ENCODE peak calls at places on chromosomes 1 and 21, in four cellular contexts. One of them, this sample, is unnamed.

GRCh38 chr1:22773981-22774471 is 63.4 kb downstream of the EPHB2 start:
- DNase-seq in AG04450: no peak
- DNase-seq in G401: peak
- DNase-seq in brain microvascular endothelial cell: no peak
- DNase-seq in this sample: no peak

GRCh38 chr1:109263597-109264378 is 14.4 kb downstream of the CELSR2 start:
- DNase-seq in G401: peak
- DNase-seq in AG04450: no peak
- DNase-seq in brain microvascular endothelial cell: peak
- DNase-seq in this sample: peak

GRCh38 chr1:94934551-94934950 is 7.6 kb upstream of the CNN3 start:
- DNase-seq in G401: no peak
- DNase-seq in brain microvascular endothelial cell: no peak
- DNase-seq in AG04450: no peak
- DNase-seq in this sample: no peak

GRCh38 chr1:154768456-154769125 is 101.5 kb downstream of the KCNN3 start:
- DNase-seq in G401: no peak
- DNase-seq in AG04450: no peak
- DNase-seq in brain microvascular endothelial cell: peak
- DNase-seq in this sample: peak

GRCh38 chr1:24641646-24642151 is 1.4 kb upstream of the SRRM1 start:
- DNase-seq in brain microvascular endothelial cell: no peak
- DNase-seq in G401: peak
- DNase-seq in AG04450: no peak
- DNase-seq in this sample: peak

GRCh38 chr21:29299046-29299905 is 554 bp downstream of the BACH1 start:
- DNase-seq in brain microvascular endothelial cell: peak
- DNase-seq in G401: peak
- DNase-seq in AG04450: no peak
- DNase-seq in this sample: peak

GRCh38 chr21:25298512-25299491 is 308.5 kb downstream of the MRPL39 start:
- DNase-seq in AG04450: no peak
- DNase-seq in G401: no peak
- DNase-seq in brain microvascular endothelial cell: no peak
- DNase-seq in this sample: no peak

GRCh38 chr1:27603962-27604578 is at the start of gene AHDC1:
- DNase-seq in G401: peak
- DNase-seq in brain microvascular endothelial cell: peak
- DNase-seq in AG04450: peak
- DNase-seq in this sample: peak

GRCh38 chr1:204505674-204506073 is 10.5 kb upstream of the MDM4 start:
- DNase-seq in AG04450: no peak
- DNase-seq in brain microvascular endothelial cell: no peak
- DNase-seq in G401: no peak
- DNase-seq in this sample: no peak

GRCh38 chr1:155277896-155278688 is 829 bp downstream of the HCN3 start:
- DNase-seq in brain microvascular endothelial cell: no peak
- DNase-seq in G401: peak
- DNase-seq in AG04450: no peak
- DNase-seq in this sample: peak

GRCh38 chr1:225651872-225652725 is 824 bp downstream of the ENAH start:
- DNase-seq in G401: peak
- DNase-seq in brain microvascular endothelial cell: no peak
- DNase-seq in AG04450: no peak
- DNase-seq in this sample: no peak

GRCh38 chr1:69055223-69055622 is 512.5 kb upstream of the LRRC7 start:
- DNase-seq in G401: no peak
- DNase-seq in AG04450: no peak
- DNase-seq in brain microvascular endothelial cell: no peak
- DNase-seq in this sample: no peak

GRCh38 chr21:44618504-44618903 is 6.6 kb downstream of the KRTAP10-8 start:
- DNase-seq in AG04450: no peak
- DNase-seq in G401: no peak
- DNase-seq in brain microvascular endothelial cell: peak
- DNase-seq in this sample: no peak

GRCh38 chr1:84698151-84698651 is 7.9 kb upstream of the SSX2IP start:
- DNase-seq in brain microvascular endothelial cell: peak
- DNase-seq in AG04450: peak
- DNase-seq in G401: no peak
- DNase-seq in this sample: no peak

GRCh38 chr1:13523780-13524477 is 10.1 kb upstream of the LRRC38 start:
- DNase-seq in G401: no peak
- DNase-seq in AG04450: no peak
- DNase-seq in brain microvascular endothelial cell: no peak
- DNase-seq in this sample: no peak

GRCh38 chr21:39336457-39337008 is 12.4 kb downstream of the HMGN1 start:
- DNase-seq in G401: no peak
- DNase-seq in brain microvascular endothelial cell: no peak
- DNase-seq in AG04450: no peak
- DNase-seq in this sample: peak

GRCh38 chr1:23466423-23466989 is 17.5 kb downstream of the ASAP3 start:
- DNase-seq in brain microvascular endothelial cell: no peak
- DNase-seq in G401: no peak
- DNase-seq in AG04450: no peak
- DNase-seq in this sample: no peak

GRCh38 chr1:21565285-21565684 is 56.1 kb downstream of the ALPL start:
- DNase-seq in brain microvascular endothelial cell: no peak
- DNase-seq in G401: no peak
- DNase-seq in AG04450: no peak
- DNase-seq in this sample: no peak

GRCh38 chr1:87796521-87796920 is 467.8 kb downstream of the LMO4 start:
- DNase-seq in G401: no peak
- DNase-seq in AG04450: no peak
- DNase-seq in brain microvascular endothelial cell: no peak
- DNase-seq in this sample: no peak

GRCh38 chr1:48469616-48470500 is 2.1 kb downstream of the SPATA6 start:
- DNase-seq in brain microvascular endothelial cell: peak
- DNase-seq in AG04450: no peak
- DNase-seq in G401: peak
- DNase-seq in this sample: peak

GRCh38 chr1:77514871-77515776 is 167.3 kb downstream of the ZZZ3 start:
- DNase-seq in brain microvascular endothelial cell: peak
- DNase-seq in AG04450: no peak
- DNase-seq in G401: no peak
- DNase-seq in this sample: peak

GRCh38 chr1:30912203-30912602 is 3.6 kb upstream of the SDC3 start:
- DNase-seq in G401: no peak
- DNase-seq in brain microvascular endothelial cell: no peak
- DNase-seq in AG04450: no peak
- DNase-seq in this sample: no peak

GRCh38 chr1:25699501-25700089 is 83.0 kb downstream of the MAN1C1 start:
- DNase-seq in brain microvascular endothelial cell: no peak
- DNase-seq in AG04450: no peak
- DNase-seq in G401: no peak
- DNase-seq in this sample: no peak

GRCh38 chr1:198929961-198930599 is 291.2 kb downstream of the PTPRC start:
- DNase-seq in AG04450: no peak
- DNase-seq in G401: peak
- DNase-seq in brain microvascular endothelial cell: peak
- DNase-seq in this sample: no peak

GRCh38 chr1:229023651-229024295 is 247.1 kb upstream of the RAB4A start:
- DNase-seq in brain microvascular endothelial cell: no peak
- DNase-seq in G401: peak
- DNase-seq in AG04450: no peak
- DNase-seq in this sample: no peak

GRCh38 chr1:212860713-212861581 is 2.9 kb downstream of the FLVCR1 start:
- DNase-seq in AG04450: no peak
- DNase-seq in G401: peak
- DNase-seq in brain microvascular endothelial cell: peak
- DNase-seq in this sample: no peak

GRCh38 chr1:1754051-1754815 is 24.0 kb downstream of the NADK start:
- DNase-seq in AG04450: no peak
- DNase-seq in G401: no peak
- DNase-seq in brain microvascular endothelial cell: no peak
- DNase-seq in this sample: no peak

GRCh38 chr1:110328274-110328673 is 10.9 kb upstream of the RBM15 start:
- DNase-seq in AG04450: no peak
- DNase-seq in brain microvascular endothelial cell: no peak
- DNase-seq in G401: no peak
- DNase-seq in this sample: peak

GRCh38 chr21:41597227-41597626 is 89.3 kb upstream of the TMPRSS2 start:
- DNase-seq in G401: no peak
- DNase-seq in brain microvascular endothelial cell: no peak
- DNase-seq in AG04450: no peak
- DNase-seq in this sample: no peak

GRCh38 chr1:19794583-19794982 is 5.1 kb downstream of the TMCO4 start:
- DNase-seq in brain microvascular endothelial cell: no peak
- DNase-seq in AG04450: no peak
- DNase-seq in G401: no peak
- DNase-seq in this sample: no peak

GRCh38 chr1:186187601-186188000 is 187.5 kb downstream of the TPR start:
- DNase-seq in G401: no peak
- DNase-seq in AG04450: no peak
- DNase-seq in brain microvascular endothelial cell: no peak
- DNase-seq in this sample: no peak

GRCh38 chr1:209409786-209410185 is 173.7 kb upstream of the CAMK1G start:
- DNase-seq in brain microvascular endothelial cell: peak
- DNase-seq in G401: no peak
- DNase-seq in AG04450: peak
- DNase-seq in this sample: peak